ENCODE peak calls at places on chromosomes 3 and 15, in four cellular contexts. X is Peyer's patch, N is ovary, D is Panc1. M is an unnamed sample.

GRCh38 chr3:66378256-66378655 is 122.6 kb downstream of the LRIG1 start:
- DNase-seq in X (peak; percentile 37), N (no peak), D (no peak), M (no peak)

GRCh38 chr3:112149136-112149535 is 16.1 kb upstream of the GCSAM start:
- DNase-seq in X (no peak), N (no peak), D (no peak), M (no peak)

GRCh38 chr3:50314816-50315215 is 7.7 kb downstream of the HYAL2 start:
- DNase-seq in X (no peak), N (no peak), D (no peak), M (no peak)

GRCh38 chr3:150384517-150385212 is 23.4 kb upstream of the TSC22D2 start:
- DNase-seq in X (peak; percentile 81), N (no peak), D (no peak), M (no peak)

GRCh38 chr3:10957976-10958749 is 34.4 kb upstream of the SLC6A1 start:
- DNase-seq in X (no peak), N (no peak), D (no peak), M (peak; percentile 61)

GRCh38 chr3:186461141-186461540 is 83.0 kb downstream of the CRYGS start:
- DNase-seq in X (no peak), N (no peak), D (no peak), M (no peak)

GRCh38 chr15:37204698-37205097 is 104.3 kb upstream of the MEIS2 start:
- DNase-seq in X (no peak), N (no peak), D (no peak), M (peak; percentile 3)

GRCh38 chr3:108131105-108131794 is 40.4 kb upstream of the CD47 start:
- DNase-seq in X (no peak), N (no peak), D (peak; percentile 87), M (no peak)

GRCh38 chr3:172347895-172348680 is 100.2 kb downstream of the GHSR start:
- DNase-seq in X (no peak), N (no peak), D (no peak), M (peak; percentile 64)

GRCh38 chr3:147838650-147839049 is 429.5 kb downstream of the ZIC1 start:
- DNase-seq in X (no peak), N (no peak), D (no peak), M (peak; percentile 8)

GRCh38 chr3:131238496-131238895 is 143.1 kb upstream of the NUDT16 start:
- DNase-seq in X (no peak), N (no peak), D (no peak), M (no peak)

DNA sequence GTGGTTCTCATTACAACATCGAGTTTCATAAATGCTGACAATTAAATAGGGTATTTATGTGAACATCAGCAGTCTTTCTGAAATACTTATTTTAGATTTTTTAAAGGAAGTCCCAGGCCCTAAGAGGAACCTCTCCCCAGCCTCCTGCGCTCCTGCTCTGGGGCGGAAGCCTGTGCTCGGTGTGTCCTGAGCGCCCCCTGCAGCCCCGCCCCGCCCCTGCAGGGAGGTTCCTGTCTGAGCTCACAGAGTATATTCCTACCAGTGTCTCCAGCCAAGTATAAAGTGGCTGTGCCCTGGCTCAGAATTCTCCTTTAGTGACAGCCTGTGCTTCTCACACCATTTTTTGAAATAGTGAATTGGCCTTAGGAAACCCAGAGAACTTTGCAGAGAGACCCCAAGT is 567.9 kb downstream of the GOLGA6L6 start:
- DNase-seq in X (no peak), N (no peak), D (no peak), M (no peak)
- H3K9me3 ChIP-seq in X (no peaks in the 10 kb centered on the region), N (no peaks in the 10 kb centered on the region), D (peaks cover 3% of the 10 kb centered on the region), M (no peaks in the 10 kb centered on the region)

GRCh38 chr3:95389725-95390313 is 1327.0 kb downstream of the NSUN3 start:
- DNase-seq in X (no peak), N (no peak), D (no peak), M (no peak)

DNA sequence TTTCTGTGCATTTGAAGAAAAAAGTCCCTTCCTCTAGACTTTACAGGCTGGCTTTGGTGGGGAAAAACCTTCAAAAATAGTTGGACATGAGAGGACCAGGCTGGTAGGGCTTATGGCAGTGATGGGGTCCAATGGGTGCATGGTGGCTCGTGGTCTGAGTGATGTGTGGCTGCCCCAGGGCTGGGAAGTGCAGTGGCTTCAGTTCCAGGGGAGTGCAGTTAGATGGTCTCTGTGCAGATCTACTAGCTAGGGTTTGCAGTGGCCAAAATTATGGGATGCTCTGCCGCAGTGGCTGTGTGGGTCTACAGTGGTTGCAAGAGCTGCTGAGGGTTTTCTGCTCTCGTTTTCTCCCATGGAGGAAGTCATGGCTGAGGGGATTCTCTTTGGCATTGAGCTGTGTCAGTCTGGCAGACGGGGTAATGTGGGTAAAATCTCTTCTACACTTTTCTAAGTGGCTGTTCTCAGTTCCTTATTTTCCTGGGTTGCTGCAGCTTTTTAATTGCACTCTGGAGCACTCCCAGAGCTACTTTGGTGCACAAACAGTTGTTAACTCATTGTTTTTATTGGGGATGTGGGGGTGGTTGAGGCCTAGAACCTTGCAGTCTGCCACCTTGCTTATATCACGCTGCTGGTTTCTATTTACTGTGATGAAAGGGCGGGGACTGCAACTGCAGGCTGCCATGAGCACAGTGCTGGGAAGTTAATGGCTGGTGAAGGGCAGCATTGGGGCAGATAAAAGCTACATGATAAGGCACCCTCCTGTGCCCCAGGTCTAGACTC is 1324.6 kb downstream of the NSUN3 start:
- DNase-seq in X (no peak), N (no peak), D (no peak), M (no peak)
- H3K4me3 ChIP-seq in X (no peak overlapping the region), N (no peak overlapping the region), D (no peak overlapping the region), M (no peak overlapping the region)

GRCh38 chr15:52609593-52609992 is 40.8 kb upstream of the ARPP19 start:
- DNase-seq in X (no peak), N (no peak), D (no peak), M (no peak)

GRCh38 chr15:52620496-52620895 is 51.7 kb upstream of the ARPP19 start:
- DNase-seq in X (no peak), N (no peak), D (no peak), M (no peak)

DNA sequence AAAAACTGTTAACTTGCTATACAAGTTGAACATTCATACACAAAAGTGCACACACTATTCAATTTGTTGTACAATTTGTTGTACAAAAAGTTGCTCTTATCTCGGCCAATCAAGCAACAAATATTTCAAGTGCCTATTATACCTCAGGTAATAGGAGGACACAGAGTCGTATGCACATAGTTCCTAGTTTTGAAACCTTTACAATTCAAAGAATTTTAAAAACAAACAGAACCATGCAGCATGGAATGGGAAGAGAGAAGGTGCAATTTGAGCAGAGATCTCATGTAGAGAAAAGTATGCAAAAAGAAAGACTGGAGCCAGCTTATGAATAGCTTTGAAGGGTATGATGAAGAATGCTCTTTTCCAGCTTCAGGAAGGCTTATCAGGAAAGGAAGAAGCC is 46.5 kb upstream of the ARPP19 start:
- DNase-seq in X (no peak), N (no peak), D (no peak), M (no peak)
- H3K36me3 ChIP-seq in X (no peaks in the 10 kb centered on the region), N (no peaks in the 10 kb centered on the region), D (no peaks in the 10 kb centered on the region), M (peaks cover 11% of the 10 kb centered on the region)

GRCh38 chr3:141605883-141606282 is 119.1 kb downstream of the RASA2 start:
- DNase-seq in X (no peak), N (no peak), D (no peak), M (no peak)
- H3K9me3 ChIP-seq in X (no peaks in the 10 kb centered on the region), N (no peaks in the 10 kb centered on the region), D (peaks cover 4% of the 10 kb centered on the region), M (no peaks in the 10 kb centered on the region)

M was measured in small intestine.